ENCODE peak calls at places on chromosomes 16 and 17, in ten cellular contexts. M is IMR-90, S is HCT116, U is esophagus squamous epithelium, G is breast epithelium, Z is transverse colon, T is right lobe of liver, I is ovary, P is heart left ventricle, W is prostate gland. B is an unnamed sample.

GRCh38 chr16:66328282-66328681 is 38.2 kb upstream of the CDH5 start:
- DNase-seq in Z (no peak), W (no peak), U (no peak), I (no peak), G (no peak), M (no peak), S (no peak), T (no peak), P (no peak), B (no peak)

GRCh38 chr17:61403846-61404701 is 4.4 kb downstream of the TBX2 start:
- DNase-seq in Z (no peak), G (no peak), P (no peak), W (no peak), S (no peak), I (peak), M (peak), T (peak), U (no peak), B (no peak)

GRCh38 chr16:11078812-11079459 is 134.6 kb downstream of the CLEC16A start:
- DNase-seq in P (peak), U (no peak), S (no peak), I (peak), Z (peak), W (peak), M (peak), G (no peak), T (no peak), B (peak)

GRCh38 chr17:78383725-78384471 is 5.4 kb downstream of the PGS1 start:
- DNase-seq in P (peak), W (peak), U (peak), G (no peak), I (no peak), T (peak), S (no peak), M (peak), Z (peak), B (peak)

GRCh38 chr17:12024332-12024731 is 3.7 kb downstream of the MAP2K4 start:
- DNase-seq in P (no peak), T (no peak), M (peak), U (no peak), I (no peak), W (no peak), G (no peak), S (peak), Z (no peak), B (no peak)

GRCh38 chr16:89119161-89119621 is 25.5 kb downstream of the ACSF3 start:
- DNase-seq in I (no peak), S (no peak), M (no peak), W (no peak), P (no peak), G (no peak), Z (no peak), U (no peak), T (peak), B (no peak)

GRCh38 chr16:83615553-83615952 is 192.2 kb upstream of the HSBP1 start:
- DNase-seq in M (peak), U (no peak), P (no peak), W (no peak), S (no peak), I (no peak), Z (no peak), T (no peak), G (no peak), B (no peak)

GRCh38 chr17:76670708-76671122 is 27.2 kb upstream of the ST6GALNAC1 start:
- DNase-seq in Z (no peak), G (no peak), P (no peak), U (no peak), M (no peak), W (no peak), S (no peak), I (no peak), T (no peak), B (no peak)

GRCh38 chr16:82993874-82994375 is 367.2 kb downstream of the CDH13 start:
- DNase-seq in Z (no peak), G (no peak), I (no peak), U (no peak), S (no peak), P (no peak), M (no peak), W (no peak), T (no peak), B (no peak)

GRCh38 chr17:48989100-48989499 is 8.1 kb upstream of the IGF2BP1 start:
- DNase-seq in Z (no peak), W (no peak), M (no peak), T (no peak), S (no peak), P (no peak), U (no peak), G (no peak), I (no peak), B (peak)

GRCh38 chr16:19137201-19137601 is 23.4 kb downstream of the ITPRIPL2 start:
- DNase-seq in S (no peak), U (no peak), M (no peak), I (no peak), P (no peak), Z (no peak), W (peak), G (no peak), T (no peak), B (no peak)

GRCh38 chr17:8105957-8106398 is 12.3 kb downstream of the ALOXE3 start:
- DNase-seq in W (no peak), S (no peak), T (no peak), I (no peak), U (no peak), P (no peak), Z (no peak), G (no peak), M (no peak), B (no peak)

GRCh38 chr16:89201467-89202377 is 1.4 kb upstream of the SLC22A31 start:
- DNase-seq in G (peak), S (peak), Z (peak), M (peak), P (peak), W (peak), U (no peak), T (peak), I (peak), B (peak)

GRCh38 chr17:74213897-74214386 is 571 bp downstream of the TTYH2 start:
- DNase-seq in W (no peak), M (no peak), I (peak), U (no peak), P (peak), Z (peak), T (no peak), G (no peak), S (no peak), B (no peak)

GRCh38 chr16:24863582-24864437 is 18.0 kb downstream of the SLC5A11 start:
- DNase-seq in Z (no peak), W (no peak), T (no peak), I (no peak), S (no peak), P (no peak), M (no peak), U (no peak), G (no peak), B (no peak)

GRCh38 chr16:80045944-80046660 is 445.6 kb upstream of the MAF start:
- DNase-seq in T (no peak), W (no peak), P (no peak), U (no peak), I (no peak), G (no peak), M (no peak), Z (no peak), S (no peak), B (no peak)

GRCh38 chr17:21532763-21533385 is 156.7 kb downstream of the KCNJ12 start:
- DNase-seq in Z (no peak), P (no peak), G (no peak), M (no peak), W (no peak), U (no peak), S (no peak), T (no peak), I (no peak), B (no peak)

GRCh38 chr16:17270683-17271109 is 200.1 kb downstream of the XYLT1 start:
- DNase-seq in W (no peak), T (no peak), Z (peak), P (no peak), S (no peak), M (no peak), U (no peak), G (no peak), I (peak), B (no peak)

GRCh38 chr17:78988152-78988551 is 8.4 kb upstream of the LGALS3BP start:
- DNase-seq in S (no peak), I (no peak), T (no peak), U (no peak), M (no peak), Z (no peak), W (no peak), G (no peak), P (no peak), B (no peak)

GRCh38 chr17:78535285-78536197 is 41.7 kb downstream of the DNAH17 start:
- DNase-seq in U (no peak), G (no peak), W (peak), T (no peak), I (no peak), Z (no peak), P (no peak), M (no peak), S (no peak), B (no peak)

GRCh38 chr17:69358688-69359596 is 32.0 kb upstream of the ABCA5 start:
- DNase-seq in M (no peak), U (no peak), P (no peak), Z (no peak), T (no peak), G (no peak), S (peak), I (no peak), W (no peak), B (no peak)

GRCh38 chr17:17503566-17504130 is 7.5 kb upstream of the RASD1 start:
- DNase-seq in T (peak), U (no peak), S (no peak), G (no peak), M (no peak), I (no peak), P (no peak), Z (no peak), W (no peak), B (no peak)

GRCh38 chr17:6640536-6641373 is at the start of the genes KIAA0753 and TXNDC17:
- DNase-seq in I (peak), S (peak), P (peak), Z (peak), W (peak), U (peak), T (peak), M (peak), G (peak), B (peak)

GRCh38 chr17:18261146-18261515 is 669 bp downstream of the MIEF2 start:
- DNase-seq in G (peak), U (no peak), S (no peak), M (peak), T (peak), Z (peak), P (peak), W (peak), I (peak), B (peak)

GRCh38 chr16:30567991-30568638 is 3.4 kb downstream of the ZNF688 start:
- DNase-seq in S (no peak), U (no peak), G (no peak), I (no peak), Z (peak), P (no peak), W (peak), T (no peak), M (peak), B (no peak)

GRCh38 chr16:4501071-4501478 is 24.9 kb downstream of the HMOX2 start:
- DNase-seq in T (no peak), Z (no peak), M (peak), I (no peak), S (no peak), W (no peak), P (no peak), U (no peak), G (no peak), B (no peak)

GRCh38 chr17:17109896-17110295 is 67.6 kb downstream of the MPRIP start:
- DNase-seq in P (no peak), Z (peak), U (no peak), T (peak), I (no peak), M (no peak), W (no peak), G (no peak), S (no peak), B (peak)

GRCh38 chr16:48176635-48177408 is 21.0 kb upstream of the ABCC12 start:
- DNase-seq in M (no peak), G (no peak), W (no peak), S (no peak), Z (no peak), I (no peak), P (no peak), U (no peak), T (no peak), B (no peak)

GRCh38 chr16:73196670-73197069 is 148.7 kb upstream of the ZFHX3 start:
- DNase-seq in W (peak), I (peak), G (peak), U (no peak), M (peak), S (peak), T (peak), Z (peak), P (peak), B (peak)

GRCh38 chr17:68509151-68510057 is 2.8 kb upstream of the PRKAR1A start:
- DNase-seq in U (no peak), G (no peak), M (no peak), Z (peak), S (no peak), T (peak), P (peak), I (peak), W (no peak), B (peak)

GRCh38 chr17:37082985-37083384 is 134.2 kb downstream of the AATF start:
- DNase-seq in P (no peak), S (no peak), M (no peak), T (no peak), U (no peak), Z (no peak), W (no peak), I (no peak), G (no peak), B (no peak)

GRCh38 chr16:86075488-86075785 is 176.5 kb downstream of the IRF8 start:
- DNase-seq in I (no peak), G (peak), U (no peak), T (no peak), P (no peak), S (no peak), W (no peak), M (peak), Z (no peak), B (no peak)

GRCh38 chr17:17140590-17140980 is 65.5 kb downstream of the PLD6 start:
- DNase-seq in U (no peak), G (no peak), M (peak), P (no peak), S (no peak), Z (no peak), T (peak), I (no peak), W (no peak), B (no peak)

GRCh38 chr16:4386951-4387565 is 15.4 kb downstream of the VASN start:
- DNase-seq in Z (no peak), I (no peak), S (no peak), T (no peak), P (no peak), U (no peak), G (no peak), M (no peak), W (no peak), B (no peak)

GRCh38 chr17:74089869-74090464 is 113.5 kb upstream of the RPL38 start:
- DNase-seq in I (no peak), S (peak), Z (peak), T (peak), P (no peak), U (no peak), W (peak), M (no peak), G (no peak), B (no peak)

GRCh38 chr17:82494236-82495055 is 25.1 kb upstream of the FOXK2 start:
- DNase-seq in T (peak), M (peak), W (peak), I (peak), Z (peak), G (peak), P (peak), S (peak), U (peak), B (peak)

GRCh38 chr17:9566067-9566466 is 9.6 kb downstream of the STX8 start:
- DNase-seq in G (no peak), U (no peak), Z (no peak), I (no peak), S (no peak), T (no peak), W (no peak), P (no peak), M (no peak), B (no peak)

GRCh38 chr16:69131749-69132423 is 502 bp downstream of the CHTF8 start:
- DNase-seq in T (peak), M (peak), Z (peak), G (peak), W (peak), S (no peak), I (peak), P (peak), U (no peak), B (peak)
- TF ChIP-seq POLR2A in T (no peak), M (no peak), Z (peak), G (no peak), W (no peak), S (no peak), I (no peak), P (no peak), U (no peak), B (no peak)

DNA sequence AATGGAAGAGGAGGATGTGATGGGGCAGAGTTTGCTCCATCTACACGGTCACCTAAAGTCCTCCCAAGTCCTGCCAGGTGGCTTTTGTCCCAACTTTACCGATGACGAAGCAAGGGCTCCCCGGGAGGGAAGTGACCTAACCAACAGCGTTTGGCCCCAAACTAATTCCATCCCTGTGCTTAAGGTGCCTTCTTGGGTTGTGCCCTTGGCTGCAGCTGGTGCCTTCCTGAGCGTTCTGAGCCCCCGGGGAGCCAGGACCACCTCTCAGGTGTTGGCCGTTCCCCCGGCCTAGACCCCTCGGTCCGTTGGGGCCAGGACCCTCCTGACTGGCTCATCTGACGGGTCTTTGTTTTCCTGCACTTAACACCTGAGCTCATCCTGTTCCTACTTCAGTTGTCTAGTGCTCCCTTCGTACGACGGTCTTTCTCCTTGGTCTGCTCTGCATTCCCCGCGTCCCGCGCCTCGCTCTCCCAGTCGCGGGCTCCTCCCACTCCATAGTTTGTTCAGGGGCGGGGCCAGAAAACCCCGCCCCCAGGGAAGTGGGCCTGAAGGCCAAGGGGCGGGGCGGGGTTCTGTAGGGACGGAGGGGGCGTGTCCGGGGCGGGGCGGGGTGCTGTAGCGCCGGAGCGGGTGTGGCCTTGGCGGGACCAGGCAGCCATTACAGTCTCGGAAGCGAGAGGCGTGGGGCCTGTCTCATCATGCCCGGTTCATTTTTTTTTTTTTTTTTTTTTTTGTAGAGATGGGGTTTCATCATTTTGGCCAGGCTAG is 822 bp upstream of the ZSCAN10 start:
- DNase-seq in I (peak), W (peak), P (peak), S (peak), G (peak), T (peak), M (peak), Z (peak), U (peak), B (peak)
- H3K4me3 ChIP-seq in I (no peak), W (no peak), P (peak), S (peak), G (peak), T (no peak), M (peak), Z (no peak), U (peak), B (no peak)

GRCh38 chr17:41932821-41933389 is 2.5 kb downstream of the ODAD4 start:
- DNase-seq in U (no peak), I (no peak), S (no peak), P (no peak), Z (no peak), G (no peak), M (no peak), T (no peak), W (no peak), B (no peak)
- TF ChIP-seq POLR2A in U (no peak), I (no peak), S (no peak), P (no peak), Z (no peak), G (no peak), M (no peak), T (no peak), W (no peak), B (no peak)

DNA sequence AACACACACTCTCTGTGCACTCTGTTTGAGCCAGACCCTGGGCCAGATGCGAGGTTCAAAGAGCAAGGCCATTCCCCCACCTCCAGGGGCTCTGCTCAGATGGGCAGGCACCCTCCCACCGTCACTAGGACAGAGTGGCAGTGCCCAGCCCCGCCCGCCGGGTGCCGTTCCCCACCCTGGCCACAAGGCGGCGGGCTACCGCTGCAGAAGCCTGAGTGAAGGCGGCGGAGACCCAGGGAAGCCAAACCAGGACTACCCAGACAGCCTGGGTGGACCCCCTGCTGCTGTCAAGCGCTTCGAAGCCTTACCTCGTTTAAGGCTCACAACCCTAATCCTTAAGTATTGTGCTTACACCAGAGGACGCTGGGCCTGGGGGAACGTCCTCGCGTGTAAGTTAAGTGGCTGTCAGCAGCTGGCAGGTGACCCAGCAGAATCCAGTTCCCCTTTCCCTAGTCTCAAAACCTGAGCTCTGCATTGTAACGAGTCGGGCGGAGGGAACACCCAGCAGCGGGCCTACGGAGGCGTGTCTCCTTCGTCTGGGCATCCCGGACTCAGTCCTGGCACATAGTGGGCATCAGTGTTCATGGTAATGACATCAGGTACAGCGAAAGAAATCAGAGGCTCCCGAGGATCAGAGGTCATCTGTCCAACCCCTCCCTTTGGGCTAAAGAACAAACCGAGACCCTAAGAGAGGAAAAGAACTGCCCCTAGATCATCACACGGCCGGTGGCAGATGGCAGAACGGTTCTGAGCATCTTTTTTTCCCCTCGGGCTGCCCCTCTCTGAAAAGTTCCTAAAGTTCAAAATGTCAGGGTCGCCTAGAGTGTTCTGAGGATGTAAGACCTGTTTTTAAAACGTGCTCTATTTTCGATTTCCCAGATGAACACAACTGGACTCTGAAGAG is 4.4 kb downstream of the ARHGAP27 start:
- DNase-seq in T (peak), M (peak), S (peak), W (peak), U (no peak), P (peak), I (peak), G (no peak), Z (peak), B (no peak)
- H3K4me3 ChIP-seq in T (no peak), M (no peak), S (peak), W (no peak), U (peak), P (peak), I (no peak), G (peak), Z (no peak), B (no peak)

GRCh38 chr17:75315541-75316243 is 26.5 kb upstream of the SLC25A19 start:
- DNase-seq in T (no peak), U (no peak), M (peak), I (no peak), W (no peak), S (no peak), Z (no peak), G (no peak), P (no peak), B (no peak)
- TF ChIP-seq POLR2A in T (no peak), U (no peak), M (no peak), I (no peak), W (no peak), S (no peak), Z (no peak), G (no peak), P (no peak), B (no peak)

GRCh38 chr16:56851671-56852400 is 13.2 kb upstream of the SLC12A3 start:
- DNase-seq in P (no peak), W (no peak), U (no peak), G (no peak), S (no peak), I (no peak), T (peak), M (peak), Z (no peak), B (no peak)
- H3K4me3 ChIP-seq in P (no peak), W (no peak), U (no peak), G (no peak), S (no peak), I (no peak), T (no peak), M (no peak), Z (no peak), B (no peak)

B was measured in lower leg skin.